ENCODE peak calls at places on chromosomes 6 and 20, in four cellular contexts. U, G, X and W are unnamed samples.

GRCh38 chr6:24401458-24401857 is 1.3 kb upstream of the MRS2 start:
- DNase-seq in U (no peak), G (no peak), X (no peak), W (no peak)

GRCh38 chr6:80143312-80143960 is 37.0 kb downstream of the BCKDHB start:
- DNase-seq in U (peak; percentile 87), G (peak; percentile 78), X (peak; percentile 94), W (peak; percentile 94)

GRCh38 chr6:107547061-107547840 is 57.3 kb downstream of the SOBP start:
- DNase-seq in U (no peak), G (no peak), X (no peak), W (no peak)

GRCh38 chr6:170067257-170067656 is 223.6 kb downstream of the DLL1 start:
- DNase-seq in U (no peak), G (no peak), X (no peak), W (no peak)

GRCh38 chr6:2441881-2442475 is 196.6 kb upstream of the GMDS start:
- DNase-seq in U (no peak), G (no peak), X (no peak), W (peak; percentile 27)

GRCh38 chr20:57104113-57104512 is 162.3 kb downstream of the BMP7 start:
- DNase-seq in U (no peak), G (no peak), X (no peak), W (no peak)

GRCh38 chr20:53331151-53331973 is 262.3 kb downstream of the ZNF217 start:
- DNase-seq in U (peak; percentile 99), G (no peak), X (peak; percentile 14), W (peak; percentile 16)

GRCh38 chr20:50535162-50535561 is 25.0 kb downstream of the PTPN1 start:
- DNase-seq in U (no peak), G (no peak), X (no peak), W (no peak)

GRCh38 chr6:44446626-44447297 is 59.3 kb downstream of the CDC5L start:
- DNase-seq in U (peak; percentile 71), G (no peak), X (no peak), W (peak; percentile 83)

GRCh38 chr6:110390404-110390803 is 25.0 kb downstream of the DDO start:
- DNase-seq in U (no peak), G (no peak), X (no peak), W (no peak)

GRCh38 chr6:53524455-53524815 is 20.5 kb downstream of the GCLC start:
- DNase-seq in U (no peak), G (no peak), X (peak; percentile 8), W (peak; percentile 65)

GRCh38 chr20:24743641-24744040 is 205.4 kb upstream of the CST7 start:
- DNase-seq in U (no peak), G (no peak), X (no peak), W (no peak)

GRCh38 chr20:4728121-4728520 is 6.4 kb downstream of the PRND start:
- DNase-seq in U (peak; percentile 53), G (no peak), X (peak; percentile 38), W (peak; percentile 69)

GRCh38 chr6:91653954-91654843 is 1067.3 kb upstream of the MAP3K7 start:
- DNase-seq in U (no peak), G (no peak), X (no peak), W (no peak)

GRCh38 chr6:12148317-12148801 is 136.2 kb downstream of the HIVEP1 start:
- DNase-seq in U (peak; percentile 47), G (no peak), X (no peak), W (peak; percentile 60)

GRCh38 chr6:156557269-156557885 is 219.8 kb upstream of the ARID1B start:
- DNase-seq in U (no peak), G (peak; percentile 58), X (no peak), W (no peak)

GRCh38 chr6:125212377-125212776 is 58.8 kb downstream of the TPD52L1 start:
- DNase-seq in U (no peak), G (no peak), X (no peak), W (peak; percentile 39)

GRCh38 chr6:105459884-105460283 is 57.0 kb upstream of the PREP start:
- DNase-seq in U (peak; percentile 61), G (no peak), X (no peak), W (peak; percentile 7)

GRCh38 chr20:49287555-49288249 is 9.8 kb upstream of the ZNFX1 start:
- DNase-seq in U (peak; percentile 98), G (no peak), X (peak; percentile 36), W (peak; percentile 70)

GRCh38 chr6:87118054-87118453 is 23.1 kb upstream of the CGA start:
- DNase-seq in U (no peak), G (no peak), X (no peak), W (no peak)

GRCh38 chr6:152270301-152270925 is 366.7 kb downstream of the SYNE1 start:
- DNase-seq in U (peak; percentile 24), G (no peak), X (peak; percentile 4), W (peak; percentile 45)

GRCh38 chr6:147510949-147511590 is 2.6 kb downstream of the SAMD5 start:
- DNase-seq in U (no peak), G (no peak), X (no peak), W (no peak)

GRCh38 chr20:11018668-11019170 is 344.9 kb upstream of the JAG1 start:
- DNase-seq in U (no peak), G (no peak), X (no peak), W (no peak)

GRCh38 chr20:1876217-1876921 is 18.8 kb upstream of the SIRPA start:
- DNase-seq in U (no peak), G (no peak), X (no peak), W (no peak)

GRCh38 chr6:130293800-130294199 is 71.0 kb upstream of the SAMD3 start:
- DNase-seq in U (peak; percentile 49), G (no peak), X (peak; percentile 62), W (peak; percentile 80)

GRCh38 chr6:43885399-43886066 is 115.5 kb downstream of the VEGFA start:
- DNase-seq in U (no peak), G (no peak), X (no peak), W (no peak)

GRCh38 chr20:47878601-47879004 is 93.3 kb upstream of the SULF2 start:
- DNase-seq in U (peak; percentile 24), G (no peak), X (no peak), W (no peak)

GRCh38 chr6:352896-353470 is 38.6 kb upstream of the IRF4 start:
- DNase-seq in U (no peak), G (no peak), X (no peak), W (no peak)

GRCh38 chr6:148983366-148983765 is 236.5 kb downstream of the UST start:
- DNase-seq in U (no peak), G (no peak), X (no peak), W (no peak)

GRCh38 chr6:18165746-18166145 is 10.5 kb downstream of the KDM1B start:
- DNase-seq in U (no peak), G (no peak), X (no peak), W (no peak)

GRCh38 chr20:19205999-19206398 is 6.4 kb upstream of the SLC24A3 start:
- DNase-seq in U (peak; percentile 5), G (peak; percentile 70), X (peak; percentile 23), W (peak; percentile 76)

GRCh38 chr20:43590036-43590391 is 723 bp upstream of the IFT52 start:
- DNase-seq in U (no peak), G (no peak), X (no peak), W (no peak)

GRCh38 chr6:81996414-81996813 is 243.9 kb upstream of the TENT5A start:
- DNase-seq in U (peak; percentile 78), G (no peak), X (peak; percentile 47), W (peak; percentile 58)

GRCh38 chr6:26305097-26305841 is 59.7 kb upstream of the BTN3A2 start:
- DNase-seq in U (no peak), G (peak; percentile 74), X (peak; percentile 75), W (peak; percentile 86)

GRCh38 chr6:17865243-17865642 is 122.2 kb downstream of the KIF13A start:
- DNase-seq in U (no peak), G (no peak), X (no peak), W (peak; percentile 29)

GRCh38 chr6:156699017-156699421 is 78.2 kb upstream of the ARID1B start:
- DNase-seq in U (peak; percentile 68), G (no peak), X (no peak), W (peak; percentile 13)

GRCh38 chr20:9179193-9179802 is 110.4 kb downstream of the PLCB4 start:
- DNase-seq in U (no peak), G (no peak), X (no peak), W (peak; percentile 67)